ENCODE peak calls at places on chromosomes 12 and 14, in ten cellular contexts. One of them, this sample, is unnamed.

GRCh38 chr12:30268036-30268435 is 427.6 kb downstream of the IPO8 start:
- DNase-seq in Right ventricle myocardium inferior: no peak
- DNase-seq in hippocampal formation: no peak
- DNase-seq in uterus: no peak
- DNase-seq in foreskin fibroblast: no peak
- DNase-seq in AG09319: no peak
- DNase-seq in neuronal stem cell: no peak
- DNase-seq in caudate nucleus: no peak
- DNase-seq in NCI-H2081: no peak
- DNase-seq in T-helper 1 cell: no peak
- DNase-seq in this sample: no peak

GRCh38 chr14:58713677-58714076 is 75.9 kb downstream of the DACT1 start:
- DNase-seq in AG09319: no peak
- DNase-seq in hippocampal formation: no peak
- DNase-seq in caudate nucleus: no peak
- DNase-seq in T-helper 1 cell: no peak
- DNase-seq in NCI-H2081: no peak
- DNase-seq in foreskin fibroblast: no peak
- DNase-seq in Right ventricle myocardium inferior: no peak
- DNase-seq in uterus: no peak
- DNase-seq in neuronal stem cell: no peak
- DNase-seq in this sample: no peak

GRCh38 chr12:130342842-130343241 is 5.2 kb downstream of the PIWIL1 start:
- DNase-seq in Right ventricle myocardium inferior: no peak
- DNase-seq in NCI-H2081: no peak
- DNase-seq in uterus: no peak
- DNase-seq in neuronal stem cell: no peak
- DNase-seq in hippocampal formation: no peak
- DNase-seq in foreskin fibroblast: no peak
- DNase-seq in AG09319: no peak
- DNase-seq in T-helper 1 cell: no peak
- DNase-seq in caudate nucleus: no peak
- DNase-seq in this sample: no peak

GRCh38 chr12:32679910-32680217 is 763 bp downstream of the DNM1L start:
- DNase-seq in uterus: no peak
- DNase-seq in neuronal stem cell: no peak
- DNase-seq in T-helper 1 cell: no peak
- DNase-seq in caudate nucleus: no peak
- DNase-seq in foreskin fibroblast: no peak
- DNase-seq in Right ventricle myocardium inferior: no peak
- DNase-seq in AG09319: no peak
- DNase-seq in hippocampal formation: no peak
- DNase-seq in NCI-H2081: no peak
- DNase-seq in this sample: no peak

GRCh38 chr12:2240984-2241383 is 188.2 kb downstream of the CACNA1C start:
- DNase-seq in hippocampal formation: no peak
- DNase-seq in Right ventricle myocardium inferior: no peak
- DNase-seq in neuronal stem cell: no peak
- DNase-seq in caudate nucleus: no peak
- DNase-seq in AG09319: no peak
- DNase-seq in NCI-H2081: no peak
- DNase-seq in foreskin fibroblast: no peak
- DNase-seq in T-helper 1 cell: no peak
- DNase-seq in uterus: no peak
- DNase-seq in this sample: no peak

GRCh38 chr14:68291820-68292219 is 472.2 kb downstream of the RAD51B start:
- DNase-seq in NCI-H2081: no peak
- DNase-seq in AG09319: no peak
- DNase-seq in neuronal stem cell: no peak
- DNase-seq in T-helper 1 cell: no peak
- DNase-seq in hippocampal formation: no peak
- DNase-seq in foreskin fibroblast: no peak
- DNase-seq in uterus: no peak
- DNase-seq in Right ventricle myocardium inferior: no peak
- DNase-seq in caudate nucleus: no peak
- DNase-seq in this sample: no peak

GRCh38 chr12:54135621-54136027 is 53.2 kb downstream of the SMUG1 start:
- DNase-seq in NCI-H2081: no peak
- DNase-seq in AG09319: no peak
- DNase-seq in uterus: no peak
- DNase-seq in caudate nucleus: no peak
- DNase-seq in foreskin fibroblast: no peak
- DNase-seq in T-helper 1 cell: no peak
- DNase-seq in Right ventricle myocardium inferior: no peak
- DNase-seq in neuronal stem cell: peak
- DNase-seq in hippocampal formation: no peak
- DNase-seq in this sample: peak

GRCh38 chr14:83255015-83255726 is 1721.5 kb upstream of the SEL1L start:
- DNase-seq in hippocampal formation: no peak
- DNase-seq in Right ventricle myocardium inferior: no peak
- DNase-seq in AG09319: no peak
- DNase-seq in NCI-H2081: no peak
- DNase-seq in uterus: no peak
- DNase-seq in foreskin fibroblast: peak
- DNase-seq in caudate nucleus: no peak
- DNase-seq in neuronal stem cell: no peak
- DNase-seq in T-helper 1 cell: no peak
- DNase-seq in this sample: no peak

GRCh38 chr14:69779088-69779487 is 12.1 kb downstream of the SRSF5 start:
- DNase-seq in Right ventricle myocardium inferior: no peak
- DNase-seq in caudate nucleus: no peak
- DNase-seq in uterus: no peak
- DNase-seq in NCI-H2081: no peak
- DNase-seq in hippocampal formation: no peak
- DNase-seq in foreskin fibroblast: no peak
- DNase-seq in neuronal stem cell: no peak
- DNase-seq in AG09319: no peak
- DNase-seq in T-helper 1 cell: no peak
- DNase-seq in this sample: no peak

GRCh38 chr12:67333649-67334048 is 64.5 kb downstream of the CAND1 start:
- DNase-seq in AG09319: no peak
- DNase-seq in hippocampal formation: no peak
- DNase-seq in NCI-H2081: no peak
- DNase-seq in uterus: no peak
- DNase-seq in foreskin fibroblast: no peak
- DNase-seq in T-helper 1 cell: no peak
- DNase-seq in caudate nucleus: no peak
- DNase-seq in neuronal stem cell: no peak
- DNase-seq in Right ventricle myocardium inferior: no peak
- DNase-seq in this sample: no peak

GRCh38 chr14:68782091-68782981 is 10.5 kb downstream of the ZFP36L1 start:
- DNase-seq in T-helper 1 cell: peak
- DNase-seq in uterus: peak
- DNase-seq in neuronal stem cell: no peak
- DNase-seq in hippocampal formation: no peak
- DNase-seq in Right ventricle myocardium inferior: no peak
- DNase-seq in caudate nucleus: no peak
- DNase-seq in AG09319: no peak
- DNase-seq in foreskin fibroblast: no peak
- DNase-seq in NCI-H2081: no peak
- DNase-seq in this sample: no peak

GRCh38 chr12:19223018-19223417 is 93.5 kb downstream of the PLEKHA5 start:
- DNase-seq in Right ventricle myocardium inferior: no peak
- DNase-seq in AG09319: no peak
- DNase-seq in foreskin fibroblast: no peak
- DNase-seq in T-helper 1 cell: no peak
- DNase-seq in caudate nucleus: no peak
- DNase-seq in uterus: no peak
- DNase-seq in neuronal stem cell: no peak
- DNase-seq in NCI-H2081: peak
- DNase-seq in hippocampal formation: no peak
- DNase-seq in this sample: no peak

GRCh38 chr12:89239534-89239933 is 112.8 kb downstream of the DUSP6 start:
- DNase-seq in foreskin fibroblast: no peak
- DNase-seq in AG09319: no peak
- DNase-seq in uterus: no peak
- DNase-seq in Right ventricle myocardium inferior: no peak
- DNase-seq in hippocampal formation: no peak
- DNase-seq in NCI-H2081: no peak
- DNase-seq in T-helper 1 cell: no peak
- DNase-seq in caudate nucleus: no peak
- DNase-seq in neuronal stem cell: no peak
- DNase-seq in this sample: no peak

GRCh38 chr14:96145116-96145864 is 59.3 kb upstream of the BDKRB2 start:
- DNase-seq in hippocampal formation: no peak
- DNase-seq in T-helper 1 cell: no peak
- DNase-seq in neuronal stem cell: no peak
- DNase-seq in NCI-H2081: no peak
- DNase-seq in AG09319: peak
- DNase-seq in Right ventricle myocardium inferior: no peak
- DNase-seq in foreskin fibroblast: peak
- DNase-seq in uterus: no peak
- DNase-seq in caudate nucleus: no peak
- DNase-seq in this sample: no peak

GRCh38 chr12:67320614-67321305 is 51.6 kb downstream of the CAND1 start:
- DNase-seq in hippocampal formation: no peak
- DNase-seq in foreskin fibroblast: no peak
- DNase-seq in caudate nucleus: no peak
- DNase-seq in uterus: no peak
- DNase-seq in T-helper 1 cell: no peak
- DNase-seq in NCI-H2081: no peak
- DNase-seq in AG09319: no peak
- DNase-seq in Right ventricle myocardium inferior: no peak
- DNase-seq in neuronal stem cell: no peak
- DNase-seq in this sample: no peak

GRCh38 chr12:32765906-32766305 is 10.2 kb upstream of the YARS2 start:
- DNase-seq in NCI-H2081: no peak
- DNase-seq in AG09319: peak
- DNase-seq in hippocampal formation: no peak
- DNase-seq in caudate nucleus: no peak
- DNase-seq in neuronal stem cell: no peak
- DNase-seq in uterus: no peak
- DNase-seq in Right ventricle myocardium inferior: no peak
- DNase-seq in foreskin fibroblast: no peak
- DNase-seq in T-helper 1 cell: no peak
- DNase-seq in this sample: no peak

GRCh38 chr12:3727877-3728632 is 24.9 kb downstream of the CRACR2A start:
- DNase-seq in hippocampal formation: no peak
- DNase-seq in neuronal stem cell: no peak
- DNase-seq in T-helper 1 cell: no peak
- DNase-seq in Right ventricle myocardium inferior: no peak
- DNase-seq in AG09319: peak
- DNase-seq in NCI-H2081: no peak
- DNase-seq in caudate nucleus: no peak
- DNase-seq in uterus: no peak
- DNase-seq in foreskin fibroblast: no peak
- DNase-seq in this sample: no peak